ENCODE peak calls at places on chromosomes 11 and 22, in four cellular contexts. K is H9, J is IMR-90, L is trophoblast cell. F is an unnamed sample.

GRCh38 chr11:11148104-11148509 is 204.9 kb downstream of the CSNK2A3 start:
- DNase-seq in K (peak), J (peak), L (peak), F (no peak)

GRCh38 chr22:46077669-46078099 is 72.6 kb upstream of the PPARA start:
- DNase-seq in K (no peak), J (no peak), L (no peak), F (no peak)

GRCh38 chr11:118009821-118010737 is 23.9 kb downstream of the IL10RA start:
- DNase-seq in K (no peak), J (no peak), L (no peak), F (no peak)

GRCh38 chr22:17477401-17477833 is 85.9 kb upstream of the SLC25A18 start:
- DNase-seq in K (no peak), J (no peak), L (no peak), F (no peak)

GRCh38 chr11:68690671-68691401 is 6.5 kb downstream of the GAL start:
- DNase-seq in K (peak), J (no peak), L (no peak), F (no peak)

GRCh38 chr11:17386331-17387084 is 2.0 kb downstream of the KCNJ11 start:
- DNase-seq in K (peak), J (peak), L (no peak), F (no peak)

GRCh38 chr11:4026389-4026788 is 68.2 kb upstream of the RRM1 start:
- DNase-seq in K (no peak), J (no peak), L (no peak), F (no peak)

GRCh38 chr11:33147559-33147958 is 13.7 kb downstream of the CSTF3 start:
- DNase-seq in K (no peak), J (peak), L (no peak), F (no peak)

GRCh38 chr11:105720096-105720495 is 110.2 kb downstream of the GRIA4 start:
- DNase-seq in K (no peak), J (no peak), L (no peak), F (no peak)

GRCh38 chr11:88555018-88555828 is 217.7 kb upstream of the CTSC start:
- DNase-seq in K (no peak), J (peak), L (no peak), F (no peak)

GRCh38 chr11:93219440-93219839 is 21.6 kb upstream of the SLC36A4 start:
- DNase-seq in K (no peak), J (no peak), L (no peak), F (no peak)

GRCh38 chr11:35139883-35140282 is 912 bp downstream of the CD44 start:
- DNase-seq in K (no peak), J (no peak), L (no peak), F (no peak)

GRCh38 chr11:16846305-16846704 is 107.9 kb downstream of the C11orf58 start:
- DNase-seq in K (no peak), J (no peak), L (no peak), F (no peak)

GRCh38 chr11:121521145-121522042 is 68.6 kb upstream of the SORL1-AS1 start:
- DNase-seq in K (no peak), J (peak), L (no peak), F (no peak)

GRCh38 chr11:102990145-102990544 is 34.6 kb upstream of the MMP13 start:
- DNase-seq in K (no peak), J (peak), L (peak), F (no peak)
- H3K14ac ChIP-seq in K (no peak), J (peak), L (no peak), F (no peak)

GRCh38 chr11:134737563-134738510 is 325.8 kb upstream of the B3GAT1 start:
- DNase-seq in K (no peak), J (no peak), L (no peak), F (no peak)
- H3K14ac ChIP-seq in K (no peak), J (no peak), L (no peak), F (no peak)

GRCh38 chr11:86070435-86071056 is 1.7 kb upstream of the PICALM start:
- DNase-seq in K (no peak), J (no peak), L (no peak), F (no peak)

GRCh38 chr11:86068138-86068861 is 584 bp downstream of the PICALM start:
- DNase-seq in K (peak), J (no peak), L (peak), F (peak)

GRCh38 chr11:86067230-86068137 is 1.4 kb downstream of the PICALM start:
- DNase-seq in K (no peak), J (no peak), L (peak), F (no peak)

GRCh38 chr11:86069408-86070086 is 663 bp upstream of the PICALM start:
- DNase-seq in K (peak), J (peak), L (peak), F (no peak)

DNA sequence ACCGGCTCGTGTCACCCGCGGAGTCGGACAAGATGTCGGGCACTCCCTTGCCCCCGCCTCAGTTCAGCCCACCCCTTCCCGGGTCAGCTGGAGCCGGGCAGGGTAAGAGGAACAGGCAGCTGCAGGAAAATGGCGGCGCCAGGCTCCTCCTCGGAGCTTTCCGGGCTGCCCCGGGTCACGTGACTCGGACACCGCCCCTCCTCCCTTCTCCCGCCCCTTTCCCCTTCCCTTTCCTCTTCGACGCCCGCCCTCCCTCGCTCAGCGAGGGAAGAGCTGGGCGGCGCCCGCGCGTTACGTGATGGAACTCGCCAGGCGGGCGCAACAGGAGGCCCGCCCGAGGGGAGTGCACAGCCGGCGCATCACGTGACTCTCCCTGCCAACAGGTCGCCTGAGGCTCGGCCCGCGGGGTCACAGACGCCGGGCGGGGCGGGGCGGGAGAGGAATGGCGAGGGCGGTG is at the start of gene PICALM:
- DNase-seq in K (peak), J (peak), L (peak), F (peak)
- H3K14ac ChIP-seq in K (peak), J (peak), L (peak), F (peak)

GRCh38 chr11:843818-844692 is 1.4 kb downstream of the TSPAN4 start:
- DNase-seq in K (peak), J (peak), L (no peak), F (no peak)
- H3K14ac ChIP-seq in K (no peak), J (peak), L (peak), F (no peak)

GRCh38 chr22:38927033-38927789 is 30.2 kb upstream of the APOBEC3A start:
- DNase-seq in K (peak), J (peak), L (peak), F (peak)

GRCh38 chr22:38921801-38922200 is 35.6 kb upstream of the APOBEC3A start:
- DNase-seq in K (no peak), J (no peak), L (no peak), F (no peak)

GRCh38 chr22:38923463-38924196 is 33.8 kb upstream of the APOBEC3A start:
- DNase-seq in K (peak), J (peak), L (no peak), F (no peak)

GRCh38 chr22:38925571-38926041 is 31.8 kb upstream of the APOBEC3A start:
- DNase-seq in K (no peak), J (peak), L (no peak), F (no peak)

DNA sequence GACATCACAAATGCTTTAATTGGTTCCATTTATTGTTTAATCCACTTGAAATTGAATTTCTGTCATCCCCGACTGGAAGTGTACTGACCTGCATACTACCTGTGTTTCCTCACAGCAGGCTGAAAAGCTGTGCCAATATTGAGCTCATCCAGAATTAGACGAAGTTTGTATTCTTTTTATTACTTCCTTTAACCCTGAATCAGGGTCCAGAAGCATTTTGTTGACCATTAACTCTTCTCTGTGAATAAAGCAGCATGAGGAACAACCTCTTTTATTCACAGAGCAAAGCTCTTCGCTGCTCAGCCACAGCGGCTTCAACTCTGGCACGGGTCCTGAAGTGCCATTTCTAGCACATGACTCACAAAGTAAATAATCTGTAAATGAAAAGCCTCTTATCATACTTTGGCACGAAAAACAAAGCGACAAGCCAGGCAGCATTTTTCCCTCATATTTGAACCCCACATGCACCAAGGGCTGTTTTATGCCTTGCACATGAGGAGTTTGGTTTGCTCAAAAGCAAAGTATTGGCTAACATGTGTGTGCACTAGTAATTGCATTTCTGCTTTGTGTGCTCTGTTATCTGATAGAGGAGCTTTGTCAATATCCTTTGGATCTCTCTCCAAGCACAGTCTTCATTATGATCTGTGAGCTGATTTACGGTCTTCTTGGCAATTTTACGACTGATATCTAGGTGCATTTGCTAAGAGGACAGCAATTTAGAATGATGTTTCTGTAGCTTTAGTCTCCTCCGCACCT is 33.0 kb upstream of the APOBEC3A start:
- DNase-seq in K (no peak), J (peak), L (peak), F (no peak)
- H3K14ac ChIP-seq in K (no peak), J (peak), L (no peak), F (no peak)